ENCODE peak calls at places on chromosomes 1 and 21, in eight cellular contexts. Q, N, A, V, Z, F, M and J are unnamed samples.

GRCh38 chr1:20037877-20038276 is 32.1 kb upstream of the PLA2G5 start:
- DNase-seq in Q (no peak), N (no peak), A (no peak), V (no peak), Z (no peak), F (no peak), M (no peak), J (no peak)

GRCh38 chr21:32574946-32575925 is 10.1 kb downstream of the TCP10L start:
- DNase-seq in Q (no peak), N (no peak), A (no peak), V (no peak), Z (peak), F (no peak), M (no peak), J (no peak)

GRCh38 chr1:16167331-16168143 is 11.7 kb upstream of the EPHA2 start:
- DNase-seq in Q (peak), N (no peak), A (no peak), V (peak), Z (peak), F (peak), M (peak), J (peak)

GRCh38 chr1:2103266-2103900 is 53.2 kb downstream of the PRKCZ start:
- DNase-seq in Q (no peak), N (no peak), A (no peak), V (no peak), Z (no peak), F (no peak), M (no peak), J (peak)

GRCh38 chr1:167795810-167796740 is 74.3 kb downstream of the MPZL1 start:
- DNase-seq in Q (no peak), N (no peak), A (no peak), V (no peak), Z (no peak), F (peak), M (no peak), J (no peak)

GRCh38 chr21:14989359-14989758 is 75.4 kb downstream of the NRIP1 start:
- DNase-seq in Q (no peak), N (no peak), A (no peak), V (peak), Z (no peak), F (no peak), M (no peak), J (no peak)

GRCh38 chr1:207430602-207431001 is 23.5 kb upstream of the CR2 start:
- DNase-seq in Q (no peak), N (no peak), A (no peak), V (no peak), Z (no peak), F (no peak), M (no peak), J (no peak)

GRCh38 chr1:94955767-94956632 is 29.1 kb upstream of the CNN3 start:
- DNase-seq in Q (no peak), N (no peak), A (no peak), V (peak), Z (no peak), F (no peak), M (no peak), J (no peak)

GRCh38 chr1:211891708-211892107 is 61.1 kb upstream of the LPGAT1 start:
- DNase-seq in Q (no peak), N (no peak), A (no peak), V (no peak), Z (no peak), F (no peak), M (no peak), J (no peak)

GRCh38 chr1:95287078-95287477 is 53.1 kb downstream of the RWDD3 start:
- DNase-seq in Q (no peak), N (no peak), A (no peak), V (no peak), Z (no peak), F (peak), M (no peak), J (no peak)

GRCh38 chr1:94095112-94095637 is 25.8 kb downstream of the ABCA4 start:
- DNase-seq in Q (peak), N (peak), A (peak), V (peak), Z (no peak), F (no peak), M (peak), J (peak)

GRCh38 chr1:154856049-154856448 is 14.0 kb downstream of the KCNN3 start:
- DNase-seq in Q (no peak), N (no peak), A (no peak), V (no peak), Z (no peak), F (no peak), M (no peak), J (no peak)

GRCh38 chr1:83508485-83509151 is 490.3 kb downstream of the TTLL7 start:
- DNase-seq in Q (no peak), N (no peak), A (no peak), V (no peak), Z (no peak), F (no peak), M (no peak), J (no peak)

GRCh38 chr1:87766737-87767136 is 438.1 kb downstream of the LMO4 start:
- DNase-seq in Q (no peak), N (no peak), A (no peak), V (no peak), Z (no peak), F (peak), M (no peak), J (no peak)

GRCh38 chr21:40616377-40616704 is 230.6 kb downstream of the DSCAM start:
- DNase-seq in Q (no peak), N (no peak), A (no peak), V (no peak), Z (no peak), F (no peak), M (no peak), J (no peak)

DNA sequence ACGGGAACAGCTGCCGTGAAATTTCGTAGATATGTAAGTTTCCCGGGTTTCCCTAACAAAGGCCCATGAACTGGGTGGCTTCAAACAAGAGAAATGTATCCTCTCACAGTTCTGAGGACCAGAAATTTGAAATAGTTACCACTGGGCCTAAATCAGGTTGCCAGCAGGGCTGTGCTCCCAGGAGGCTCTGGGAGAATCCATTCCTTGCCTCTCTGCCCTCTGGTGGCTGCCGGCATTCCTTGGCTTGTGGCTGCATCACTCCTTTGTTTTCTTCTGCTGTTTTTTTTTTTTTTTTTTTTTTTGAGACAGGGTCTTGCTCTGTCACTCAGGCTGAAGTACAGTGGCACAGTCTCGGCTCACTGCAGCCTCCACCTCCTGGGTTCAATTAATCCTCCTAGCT is 23.7 kb downstream of the UMODL1 start:
- DNase-seq in Q (no peak), N (no peak), A (no peak), V (no peak), Z (no peak), F (no peak), M (no peak), J (no peak)
- TF ChIP-seq CTCF in Q (no peak), N (no peak), A (no peak), V (no peak), Z (peak), F (no peak), M (no peak), J (no peak)

DNA sequence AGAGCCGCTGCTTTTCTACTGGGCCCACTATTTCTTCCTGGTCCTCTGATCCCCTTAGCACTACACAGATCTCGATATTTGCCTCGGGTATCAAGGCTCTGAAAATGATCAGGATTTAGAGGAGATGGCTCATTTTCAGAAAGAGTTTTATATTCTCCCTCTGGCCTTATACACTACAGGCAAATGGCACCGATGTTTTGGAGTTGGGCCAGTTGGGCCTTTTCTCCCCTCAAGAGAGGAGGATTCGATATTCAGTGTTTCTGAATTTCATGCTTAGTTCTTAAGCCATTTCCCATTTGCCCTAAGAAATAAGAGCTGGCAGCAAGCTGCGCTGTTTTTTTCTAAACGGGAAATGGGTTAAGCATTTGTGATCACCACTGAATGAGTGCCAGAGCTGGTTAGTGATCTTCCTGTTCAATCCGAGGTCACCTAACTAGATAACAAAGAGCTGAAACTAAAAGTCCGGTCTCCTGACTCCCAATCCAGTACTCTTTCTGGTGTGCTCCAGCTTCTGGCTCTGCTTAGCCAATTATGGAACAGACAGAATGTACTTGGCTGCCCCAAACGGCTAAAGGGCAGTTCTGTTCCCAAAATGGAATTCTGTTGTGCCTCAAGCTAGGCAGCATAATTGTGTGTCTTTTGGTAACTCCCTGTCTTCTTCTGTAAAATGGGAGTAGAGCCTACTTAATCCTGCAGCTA is 1.3 kb upstream of the CPT2 start:
- DNase-seq in Q (no peak), N (no peak), A (no peak), V (peak), Z (no peak), F (no peak), M (no peak), J (no peak)
- TF ChIP-seq POLR2A in Q (no peak), N (no peak), A (no peak), V (no peak), Z (no peak), F (no peak), M (no peak), J (no peak)

DNA sequence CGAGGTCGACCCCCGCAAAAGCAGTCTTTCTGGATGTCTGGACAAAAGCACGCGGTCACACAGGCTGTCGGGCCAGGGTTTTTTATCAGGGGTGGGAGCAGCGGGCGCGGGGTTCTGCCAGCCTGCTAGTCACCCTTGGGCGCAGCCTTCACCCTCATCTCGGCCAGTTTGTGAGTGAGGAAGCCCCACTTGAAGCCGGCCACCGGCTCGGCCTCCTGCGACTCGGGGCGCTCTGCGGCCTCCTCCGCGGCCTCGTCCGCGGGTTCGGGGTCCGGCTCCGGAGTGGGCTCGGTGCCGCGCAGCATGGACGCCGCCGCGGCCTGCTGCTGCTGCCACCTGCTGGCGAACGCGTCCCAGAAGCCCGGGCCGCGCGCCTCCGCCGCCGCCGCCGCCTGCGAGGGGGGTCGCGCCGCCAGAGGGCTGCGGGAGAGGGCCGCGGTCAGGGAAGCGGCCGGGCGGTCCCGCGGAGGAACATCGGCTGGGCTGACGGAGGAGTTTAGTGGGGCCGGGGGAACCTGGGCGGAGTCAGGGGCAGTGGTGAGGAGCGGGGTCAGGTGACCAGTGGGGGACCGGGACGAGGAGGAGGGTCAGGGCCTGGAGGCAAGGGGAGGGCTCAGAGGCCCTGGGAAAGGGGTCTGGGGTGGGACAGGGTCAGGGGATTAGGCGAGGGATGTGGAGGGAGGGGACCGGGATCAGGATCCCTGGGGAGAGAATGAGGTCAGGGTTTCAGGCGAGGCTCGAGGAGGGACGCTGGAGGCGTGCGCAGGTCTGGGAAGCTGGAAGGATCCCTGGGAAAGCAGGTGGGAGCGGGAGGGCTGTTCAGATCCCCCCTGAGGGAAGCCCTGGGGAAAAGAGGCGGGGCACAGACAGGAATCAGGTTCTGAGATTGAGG is 4.5 kb downstream of the C1orf232 start:
- DNase-seq in Q (peak), N (no peak), A (no peak), V (peak), Z (peak), F (peak), M (peak), J (no peak)
- TF ChIP-seq EP300 in Q (no peak), N (no peak), A (no peak), V (no peak), Z (no peak), F (no peak), M (no peak), J (no peak)

DNA sequence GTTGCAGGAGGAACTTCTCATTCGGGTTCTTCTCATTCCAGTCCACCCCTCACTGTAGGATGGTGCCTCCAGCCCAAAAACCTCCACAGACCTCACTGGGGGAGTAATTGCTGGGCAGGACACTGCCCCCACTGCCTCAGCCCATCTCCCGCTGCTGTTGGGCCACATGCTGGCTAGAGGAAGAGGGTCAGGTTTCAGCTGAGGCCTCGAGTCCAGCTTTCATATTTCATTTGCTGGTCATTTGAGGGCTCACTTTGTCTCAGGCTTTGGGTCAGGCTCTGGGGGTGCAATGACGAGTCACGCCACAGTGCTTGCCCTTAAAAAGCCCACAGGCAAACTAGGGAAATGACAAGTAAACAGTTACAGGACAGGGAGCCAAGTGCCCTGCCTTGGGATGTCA is 9.3 kb downstream of the CDK18 start:
- DNase-seq in Q (no peak), N (no peak), A (no peak), V (no peak), Z (no peak), F (no peak), M (no peak), J (no peak)
- TF ChIP-seq CTCF in Q (no peak), N (no peak), A (no peak), V (no peak), Z (no peak), F (no peak), M (no peak), J (no peak)

GRCh38 chr1:209674957-209675566 is at the start of gene G0S2:
- DNase-seq in Q (peak), N (no peak), A (peak), V (peak), Z (no peak), F (no peak), M (peak), J (peak)
- TF ChIP-seq POLR2A in Q (no peak), N (no peak), A (no peak), V (peak), Z (no peak), F (peak), M (peak), J (peak)

GRCh38 chr21:44706026-44706705 is 5.2 kb downstream of the TSPEAR start:
- DNase-seq in Q (peak), N (no peak), A (no peak), V (no peak), Z (no peak), F (no peak), M (no peak), J (peak)
- TF ChIP-seq EP300 in Q (no peak), N (no peak), A (no peak), V (no peak), Z (no peak), F (no peak), M (no peak), J (no peak)

DNA sequence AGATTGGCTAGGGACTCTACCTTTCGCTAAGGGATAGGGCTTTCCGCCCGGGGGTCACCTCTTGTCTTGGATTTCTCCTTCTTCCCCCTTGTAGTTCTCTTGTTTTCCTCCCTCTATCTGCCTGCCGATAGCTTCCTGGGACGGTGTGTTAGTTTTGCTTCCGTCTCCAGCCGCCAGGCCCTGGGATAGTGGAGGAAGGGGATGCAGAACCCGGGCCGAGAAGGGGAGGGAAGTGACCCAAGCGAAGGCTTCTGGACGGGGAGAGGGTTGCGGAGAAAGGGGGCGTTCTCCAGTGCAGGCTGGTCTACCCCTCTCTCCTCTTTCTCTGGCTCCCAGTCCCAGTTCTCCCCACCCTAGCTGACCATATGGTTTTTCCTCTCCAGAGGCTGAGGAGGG is 871 bp downstream of the TUFT1 start:
- DNase-seq in Q (peak), N (no peak), A (no peak), V (peak), Z (no peak), F (no peak), M (peak), J (no peak)
- TF ChIP-seq CTCF in Q (no peak), N (no peak), A (no peak), V (no peak), Z (no peak), F (no peak), M (no peak), J (peak)